ENCODE peak calls at places on chromosomes 16 and 17, in four cellular contexts. S, P, G and Y are unnamed samples.

GRCh38 chr17:8140058-8140412 is 12.2 kb downstream of the PER1 start:
- DNase-seq in S (no peak), G (no peak), P (no peak), Y (no peak)

GRCh38 chr16:68000450-68000849 is 1.2 kb upstream of the DPEP2 start:
- DNase-seq in P (no peak), G (no peak), S (no peak), Y (no peak)

GRCh38 chr17:3750926-3751325 is 27.2 kb downstream of the HASPIN start:
- DNase-seq in S (no peak), G (no peak), P (peak), Y (no peak)

GRCh38 chr16:68281368-68282063 is 17.2 kb downstream of the SLC7A6 start:
- DNase-seq in G (no peak), S (no peak), P (peak), Y (no peak)

GRCh38 chr17:42849451-42850157 is 1.4 kb upstream of the AOC3 start:
- DNase-seq in P (no peak), G (no peak), S (no peak), Y (no peak)

GRCh38 chr17:48860034-48860433 is 29.2 kb downstream of the CALCOCO2 start:
- DNase-seq in P (no peak), G (no peak), S (no peak), Y (no peak)

GRCh38 chr16:89823087-89823823 is 5.0 kb upstream of the SPIRE2 start:
- DNase-seq in S (no peak), P (no peak), G (no peak), Y (no peak)

GRCh38 chr16:31000671-31001382 is 9.6 kb downstream of the STX1B start:
- DNase-seq in S (no peak), P (no peak), G (no peak), Y (no peak)

GRCh38 chr17:35875439-35876139 is 4.6 kb downstream of the CCL5 start:
- DNase-seq in G (no peak), P (peak), S (no peak), Y (no peak)

GRCh38 chr17:37831492-37831891 is 86.6 kb upstream of the HNF1B start:
- DNase-seq in G (no peak), P (no peak), S (no peak), Y (no peak)

GRCh38 chr17:32824334-32824733 is 52.6 kb downstream of the MYO1D start:
- DNase-seq in G (no peak), S (no peak), P (no peak), Y (no peak)

GRCh38 chr16:80852261-80852872 is 48.0 kb upstream of the CDYL2 start:
- DNase-seq in G (no peak), S (no peak), P (no peak), Y (no peak)

GRCh38 chr17:18258356-18259038 is at the start of gene FLII:
- DNase-seq in S (peak), P (peak), G (peak), Y (no peak)

GRCh38 chr17:48718162-48718780 is 4.0 kb downstream of the PRAC1 start:
- DNase-seq in S (no peak), G (no peak), P (no peak), Y (no peak)

GRCh38 chr17:68759343-68760140 is 158.4 kb upstream of the FAM20A start:
- DNase-seq in S (peak), P (peak), G (peak), Y (peak)

GRCh38 chr17:79905832-79906231 is 66.6 kb upstream of the CBX4 start:
- DNase-seq in P (no peak), G (no peak), S (no peak), Y (no peak)